ENCODE peak calls at places on chromosomes 12 and 14, in eight cellular contexts. One of them, this sample, is unnamed.

GRCh38 chr12:120984351-120984898 is 6.1 kb downstream of the HNF1A start:
- DNase-seq in A549: peak; percentile 43
- DNase-seq in H1: no peak
- DNase-seq in NB4: no peak
- DNase-seq in K562: no peak
- DNase-seq in GM12878: no peak
- DNase-seq in HepG2: peak; percentile 87
- DNase-seq in endothelial cell of umbilical vein: no peak
- DNase-seq in this sample: no peak

GRCh38 chr12:38771871-38772270 is 133.5 kb downstream of the CPNE8 start:
- DNase-seq in A549: no peak
- DNase-seq in endothelial cell of umbilical vein: no peak
- DNase-seq in NB4: peak; percentile 3
- DNase-seq in HepG2: no peak
- DNase-seq in H1: no peak
- DNase-seq in GM12878: peak; percentile 71
- DNase-seq in K562: no peak
- DNase-seq in this sample: no peak

GRCh38 chr12:1592444-1593231 is 1.7 kb downstream of the FBXL14 start:
- DNase-seq in K562: peak; percentile 42
- DNase-seq in HepG2: no peak
- DNase-seq in endothelial cell of umbilical vein: no peak
- DNase-seq in GM12878: no peak
- DNase-seq in A549: no peak
- DNase-seq in H1: peak; percentile 72
- DNase-seq in NB4: peak; percentile 75
- DNase-seq in this sample: no peak

GRCh38 chr12:54261817-54262402 is 18.0 kb downstream of the CBX5 start:
- DNase-seq in H1: no peak
- DNase-seq in HepG2: no peak
- DNase-seq in A549: no peak
- DNase-seq in NB4: peak; percentile 42
- DNase-seq in endothelial cell of umbilical vein: no peak
- DNase-seq in GM12878: no peak
- DNase-seq in K562: no peak
- DNase-seq in this sample: no peak

GRCh38 chr12:40980346-40981005 is 207.6 kb upstream of the PDZRN4 start:
- DNase-seq in K562: no peak
- DNase-seq in H1: no peak
- DNase-seq in NB4: no peak
- DNase-seq in endothelial cell of umbilical vein: no peak
- DNase-seq in GM12878: no peak
- DNase-seq in HepG2: no peak
- DNase-seq in A549: no peak
- DNase-seq in this sample: peak; percentile 12

GRCh38 chr12:123449103-123449736 is 8.7 kb upstream of the SNRNP35 start:
- DNase-seq in A549: no peak
- DNase-seq in NB4: peak; percentile 65
- DNase-seq in endothelial cell of umbilical vein: no peak
- DNase-seq in GM12878: no peak
- DNase-seq in HepG2: peak; percentile 69
- DNase-seq in K562: no peak
- DNase-seq in H1: no peak
- DNase-seq in this sample: no peak

GRCh38 chr12:26047401-26048226 is 77.2 kb downstream of the BHLHE41 start:
- DNase-seq in K562: no peak
- DNase-seq in GM12878: no peak
- DNase-seq in A549: no peak
- DNase-seq in endothelial cell of umbilical vein: no peak
- DNase-seq in NB4: no peak
- DNase-seq in H1: peak; percentile 53
- DNase-seq in HepG2: no peak
- DNase-seq in this sample: no peak

GRCh38 chr12:66077542-66077941 is 53.0 kb downstream of the LLPH start:
- DNase-seq in HepG2: peak; percentile 57
- DNase-seq in H1: no peak
- DNase-seq in GM12878: no peak
- DNase-seq in K562: no peak
- DNase-seq in endothelial cell of umbilical vein: no peak
- DNase-seq in NB4: no peak
- DNase-seq in A549: no peak
- DNase-seq in this sample: no peak

GRCh38 chr14:87111141-87111540 is 881.8 kb downstream of the GALC start:
- DNase-seq in GM12878: no peak
- DNase-seq in HepG2: no peak
- DNase-seq in K562: no peak
- DNase-seq in A549: no peak
- DNase-seq in endothelial cell of umbilical vein: no peak
- DNase-seq in NB4: no peak
- DNase-seq in H1: no peak
- DNase-seq in this sample: no peak

GRCh38 chr14:93049295-93049694 is 66.4 kb downstream of the ITPK1 start:
- DNase-seq in NB4: no peak
- DNase-seq in HepG2: no peak
- DNase-seq in endothelial cell of umbilical vein: peak; percentile 33
- DNase-seq in K562: no peak
- DNase-seq in A549: no peak
- DNase-seq in H1: no peak
- DNase-seq in GM12878: no peak
- DNase-seq in this sample: no peak

GRCh38 chr14:93049867-93050331 is 65.8 kb downstream of the ITPK1 start:
- DNase-seq in H1: no peak
- DNase-seq in HepG2: no peak
- DNase-seq in A549: no peak
- DNase-seq in NB4: no peak
- DNase-seq in K562: no peak
- DNase-seq in endothelial cell of umbilical vein: peak; percentile 82
- DNase-seq in GM12878: no peak
- DNase-seq in this sample: no peak

GRCh38 chr14:93051600-93052546 is 63.9 kb downstream of the ITPK1 start:
- DNase-seq in endothelial cell of umbilical vein: no peak
- DNase-seq in A549: no peak
- DNase-seq in K562: no peak
- DNase-seq in H1: no peak
- DNase-seq in HepG2: no peak
- DNase-seq in GM12878: no peak
- DNase-seq in NB4: no peak
- DNase-seq in this sample: no peak

GRCh38 chr14:93048843-93049242 is 66.9 kb downstream of the ITPK1 start:
- DNase-seq in H1: no peak
- DNase-seq in HepG2: no peak
- DNase-seq in GM12878: no peak
- DNase-seq in endothelial cell of umbilical vein: no peak
- DNase-seq in K562: no peak
- DNase-seq in A549: no peak
- DNase-seq in NB4: no peak
- DNase-seq in this sample: no peak

GRCh38 chr14:93050761-93051160 is 65.0 kb downstream of the ITPK1 start:
- DNase-seq in NB4: no peak
- DNase-seq in A549: no peak
- DNase-seq in endothelial cell of umbilical vein: no peak
- DNase-seq in H1: no peak
- DNase-seq in HepG2: no peak
- DNase-seq in GM12878: no peak
- DNase-seq in K562: no peak
- DNase-seq in this sample: no peak
- TF ChIP-seq POLR2A in NB4: no peak
- TF ChIP-seq POLR2A in A549: no peak
- TF ChIP-seq POLR2A in endothelial cell of umbilical vein: no peak
- TF ChIP-seq POLR2A in H1: no peak
- TF ChIP-seq POLR2A in HepG2: no peak
- TF ChIP-seq POLR2A in GM12878: no peak
- TF ChIP-seq POLR2A in K562: no peak
- TF ChIP-seq POLR2A in this sample: no peak

DNA sequence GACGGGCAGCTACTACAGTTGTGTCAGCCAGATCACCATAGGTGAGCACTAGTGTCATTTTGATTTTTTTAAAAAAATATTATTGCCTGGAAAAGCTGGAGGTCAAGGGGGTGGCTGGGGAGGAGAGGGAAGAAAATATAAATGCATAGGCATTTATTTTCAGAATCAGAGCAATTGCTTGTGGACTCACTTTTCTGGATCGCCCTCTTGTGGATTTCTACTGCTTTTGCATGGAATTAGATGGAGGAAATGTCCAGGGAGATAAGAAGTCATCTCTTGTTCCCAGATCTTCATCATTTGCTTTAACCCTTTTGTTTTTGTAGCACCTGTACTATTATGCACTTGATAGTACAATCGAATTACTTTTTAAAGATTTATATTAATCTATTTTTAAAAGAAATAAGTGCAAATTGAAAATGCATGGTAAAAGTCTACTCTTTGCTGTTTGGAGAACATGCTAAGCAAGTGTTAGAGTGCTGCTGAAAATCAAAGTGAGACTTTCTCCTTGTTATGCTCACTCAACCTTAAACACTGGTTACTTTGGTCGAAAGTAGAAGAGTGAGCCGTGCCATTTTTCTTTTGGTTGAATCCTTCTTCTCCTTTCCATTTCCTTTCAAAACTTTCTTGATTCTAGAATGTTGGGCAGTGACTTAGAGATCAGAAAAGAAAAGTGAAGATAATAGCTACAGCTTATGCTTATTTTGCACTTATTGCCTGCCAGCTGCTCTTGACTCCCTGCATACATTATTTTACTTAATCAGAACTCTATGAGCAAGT is 60.6 kb upstream of the ANO4 start:
- DNase-seq in A549: peak; percentile 17
- DNase-seq in HepG2: peak; percentile 20
- DNase-seq in GM12878: no peak
- DNase-seq in endothelial cell of umbilical vein: peak; percentile 32
- DNase-seq in K562: no peak
- DNase-seq in H1: no peak
- DNase-seq in NB4: peak; percentile 28
- DNase-seq in this sample: peak; percentile 21
- TF ChIP-seq MAX in A549: no peak
- TF ChIP-seq MAX in HepG2: no peak
- TF ChIP-seq MAX in GM12878: no peak
- TF ChIP-seq MAX in endothelial cell of umbilical vein: no peak
- TF ChIP-seq MAX in K562: no peak
- TF ChIP-seq MAX in H1: no peak
- TF ChIP-seq MAX in NB4: no peak
- TF ChIP-seq MAX in this sample: no peak

DNA sequence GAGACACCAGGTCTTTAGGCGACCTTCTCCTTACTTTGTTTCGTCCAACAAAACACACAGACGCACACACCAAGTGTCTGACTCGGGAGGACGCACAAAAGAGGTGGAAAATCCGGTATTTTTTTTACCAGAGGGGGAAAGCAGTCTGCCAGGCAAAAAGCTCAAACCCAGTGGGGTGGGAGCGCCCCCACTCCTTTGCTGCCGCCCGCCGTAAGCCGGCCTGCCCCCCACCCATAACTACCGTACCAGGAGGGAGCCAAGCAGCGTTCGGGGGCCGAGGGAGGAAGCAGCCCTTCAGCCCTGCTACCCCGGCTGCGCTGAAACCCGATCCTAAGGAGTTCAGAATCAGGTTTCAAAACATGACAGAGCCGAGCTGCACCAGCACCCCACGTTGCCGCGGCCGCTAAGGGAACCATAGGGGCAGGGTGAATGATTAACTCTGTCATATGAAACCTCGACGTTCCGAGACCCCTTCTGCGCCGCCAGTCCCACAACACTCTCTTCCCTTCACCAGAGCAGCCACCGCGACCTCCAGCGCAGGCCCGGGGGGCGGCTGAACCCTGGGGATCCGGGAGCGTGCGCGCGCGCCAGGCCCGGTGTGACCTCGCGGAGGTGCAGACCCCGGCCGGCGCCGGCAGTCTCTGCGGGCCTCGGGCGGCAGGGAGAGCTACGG is 1.9 kb downstream of the SIX4 start:
- DNase-seq in H1: peak; percentile 82
- DNase-seq in endothelial cell of umbilical vein: peak; percentile 54
- DNase-seq in HepG2: peak; percentile 89
- DNase-seq in NB4: peak; percentile 62
- DNase-seq in K562: peak; percentile 18
- DNase-seq in A549: peak; percentile 50
- DNase-seq in GM12878: no peak
- DNase-seq in this sample: no peak
- H3K4me3 ChIP-seq in H1: peak overlapping the region; percentile 94
- H3K4me3 ChIP-seq in endothelial cell of umbilical vein: peak overlapping the region; percentile 81
- H3K4me3 ChIP-seq in HepG2: peak overlapping the region; percentile 77
- H3K4me3 ChIP-seq in NB4: peak overlapping the region; percentile 53
- H3K4me3 ChIP-seq in K562: peak overlapping the region; percentile 67
- H3K4me3 ChIP-seq in A549: peak overlapping the region; percentile 78
- H3K4me3 ChIP-seq in GM12878: peak overlapping the region; percentile 72
- H3K4me3 ChIP-seq in this sample: peak overlapping the region; percentile 77

GRCh38 chr12:52006726-52007157 is at the start of gene TAMALIN:
- DNase-seq in GM12878: no peak
- DNase-seq in endothelial cell of umbilical vein: peak; percentile 84
- DNase-seq in A549: no peak
- DNase-seq in NB4: peak; percentile 84
- DNase-seq in HepG2: no peak
- DNase-seq in H1: no peak
- DNase-seq in K562: peak; percentile 81
- DNase-seq in this sample: no peak

GRCh38 chr12:52007982-52008510 is 1.3 kb downstream of the TAMALIN start:
- DNase-seq in A549: no peak
- DNase-seq in K562: no peak
- DNase-seq in GM12878: no peak
- DNase-seq in NB4: peak; percentile 23
- DNase-seq in endothelial cell of umbilical vein: no peak
- DNase-seq in HepG2: no peak
- DNase-seq in H1: no peak
- DNase-seq in this sample: no peak

GRCh38 chr12:52007158-52007921 is 594 bp downstream of the TAMALIN start:
- DNase-seq in H1: no peak
- DNase-seq in NB4: peak; percentile 68
- DNase-seq in GM12878: no peak
- DNase-seq in A549: no peak
- DNase-seq in endothelial cell of umbilical vein: peak; percentile 47
- DNase-seq in K562: no peak
- DNase-seq in HepG2: no peak
- DNase-seq in this sample: no peak

GRCh38 chr12:52005218-52005902 is 1.4 kb upstream of the TAMALIN start:
- DNase-seq in GM12878: no peak
- DNase-seq in A549: no peak
- DNase-seq in HepG2: no peak
- DNase-seq in K562: no peak
- DNase-seq in endothelial cell of umbilical vein: no peak
- DNase-seq in H1: no peak
- DNase-seq in NB4: no peak
- DNase-seq in this sample: no peak

DNA sequence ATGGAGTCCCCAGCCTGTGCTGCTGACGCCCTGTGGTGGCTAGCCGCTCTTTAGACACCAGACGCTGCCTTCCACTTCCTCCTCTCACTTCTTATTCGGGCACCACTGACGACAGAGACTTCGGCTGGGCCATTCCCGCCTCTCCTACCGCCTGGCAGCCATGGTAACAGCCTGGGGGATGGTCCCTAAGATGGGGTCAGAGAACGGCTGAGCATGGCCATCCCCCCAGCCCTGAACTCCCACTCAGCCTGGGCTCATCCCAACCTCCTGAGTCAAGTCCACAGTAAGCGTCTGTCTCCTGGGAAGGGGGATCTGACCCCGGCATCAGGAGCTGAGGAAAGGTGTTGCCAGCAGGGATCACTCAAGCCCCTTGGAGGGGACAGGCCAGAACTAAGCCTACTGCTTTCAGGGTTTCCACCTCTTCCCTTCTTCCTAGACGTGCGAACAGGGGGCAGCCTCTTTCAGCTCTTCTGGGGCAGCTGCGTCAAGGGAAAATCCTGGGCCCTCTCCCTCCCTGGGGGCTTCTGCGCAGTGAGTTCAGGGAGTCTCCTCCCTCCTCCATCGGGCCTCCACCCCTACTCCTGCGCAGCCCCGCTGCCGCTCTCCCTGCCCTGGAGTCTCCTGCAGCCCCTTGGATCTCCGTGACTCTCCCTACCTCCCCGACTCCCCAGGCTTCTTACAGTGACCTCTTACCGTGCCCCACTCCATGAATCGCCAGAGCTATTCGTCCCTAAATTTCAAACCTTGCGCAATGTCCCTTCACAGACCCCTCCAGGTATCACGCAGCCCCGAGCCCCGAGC is 643 bp upstream of the TAMALIN start:
- DNase-seq in H1: no peak
- DNase-seq in endothelial cell of umbilical vein: no peak
- DNase-seq in K562: no peak
- DNase-seq in A549: no peak
- DNase-seq in NB4: peak; percentile 93
- DNase-seq in HepG2: no peak
- DNase-seq in GM12878: peak; percentile 32
- DNase-seq in this sample: no peak
- TF ChIP-seq POLR2A in H1: no peak
- TF ChIP-seq POLR2A in endothelial cell of umbilical vein: no peak
- TF ChIP-seq POLR2A in K562: no peak
- TF ChIP-seq POLR2A in A549: no peak
- TF ChIP-seq POLR2A in NB4: no peak
- TF ChIP-seq POLR2A in HepG2: no peak
- TF ChIP-seq POLR2A in GM12878: no peak
- TF ChIP-seq POLR2A in this sample: no peak